ENCODE peak calls at places on chromosomes 11 and 22, in seven cellular contexts. P, O, Q, V, E, I and D are unnamed samples.

GRCh38 chr22:45430871-45431270 is 17.4 kb downstream of the RIBC2 start:
- DNase-seq in O (no peak), Q (no peak), E (no peak), V (no peak), I (no peak), P (no peak), D (no peak)

GRCh38 chr22:24482586-24482985 is 12.5 kb upstream of the UPB1 start:
- DNase-seq in P (no peak), I (peak; percentile 89), E (peak; percentile 31), Q (peak; percentile 61), V (no peak), O (no peak), D (peak; percentile 87)

GRCh38 chr11:77801477-77801876 is 19.0 kb downstream of the RSF1 start:
- DNase-seq in Q (no peak), E (peak; percentile 51), O (no peak), I (no peak), P (no peak), V (no peak), D (no peak)

GRCh38 chr11:35856756-35857155 is 87.1 kb upstream of the LDLRAD3 start:
- DNase-seq in V (no peak), I (no peak), E (no peak), O (no peak), Q (no peak), P (no peak), D (no peak)

GRCh38 chr11:43788394-43788793 is 92.2 kb upstream of the ALKBH3 start:
- DNase-seq in I (no peak), Q (no peak), V (peak; percentile 1), E (no peak), P (peak; percentile 57), O (no peak), D (no peak)

GRCh38 chr11:59556883-59557205 is 45.5 kb downstream of the OR4D9 start:
- DNase-seq in E (no peak), P (no peak), Q (no peak), I (peak; percentile 82), V (no peak), O (no peak), D (no peak)

GRCh38 chr11:65381721-65382035 is 768 bp downstream of the SLC25A45 start:
- DNase-seq in E (peak; percentile 94), V (no peak), I (peak; percentile 72), Q (no peak), O (no peak), P (no peak), D (peak; percentile 89)

GRCh38 chr11:36354221-36355003 is 58.3 kb downstream of the PRR5L start:
- DNase-seq in P (peak; percentile 8), I (peak; percentile 84), O (no peak), V (no peak), Q (no peak), E (peak; percentile 34), D (peak; percentile 65)

GRCh38 chr11:66868726-66869291 is 11.9 kb downstream of the LRFN4 start:
- DNase-seq in O (peak; percentile 72), E (peak; percentile 93), I (no peak), P (peak; percentile 83), V (peak; percentile 42), Q (no peak), D (peak; percentile 54)

GRCh38 chr11:123302751-123303195 is 107.7 kb upstream of the CLMP start:
- DNase-seq in P (no peak), Q (no peak), V (no peak), I (peak; percentile 88), O (no peak), E (peak; percentile 59), D (peak; percentile 49)

GRCh38 chr11:66317766-66318575 is 1.1 kb upstream of the CD248 start:
- DNase-seq in Q (no peak), P (peak; percentile 46), O (peak; percentile 60), I (peak; percentile 92), V (no peak), E (peak; percentile 80), D (peak; percentile 71)

GRCh38 chr22:33325232-33326004 is 267.2 kb upstream of the SYN3 start:
- DNase-seq in P (peak; percentile 27), Q (no peak), I (no peak), V (no peak), O (no peak), E (no peak), D (peak; percentile 21)

GRCh38 chr11:117696489-117696888 is 100.5 kb downstream of the DSCAML1 start:
- DNase-seq in Q (no peak), O (no peak), P (no peak), E (peak; percentile 71), V (no peak), I (no peak), D (no peak)

GRCh38 chr22:38792833-38793232 is 1.1 kb downstream of the DNAL4 start:
- DNase-seq in I (peak; percentile 59), O (no peak), E (no peak), P (no peak), V (no peak), Q (no peak), D (peak; percentile 72)

GRCh38 chr11:117691206-117691490 is 105.9 kb downstream of the DSCAML1 start:
- DNase-seq in P (no peak), I (no peak), Q (no peak), O (no peak), E (no peak), V (no peak), D (no peak)

GRCh38 chr11:8087185-8087584 is 6.2 kb downstream of the TUB start:
- DNase-seq in V (no peak), Q (no peak), O (no peak), P (no peak), E (peak; percentile 77), I (peak; percentile 30), D (no peak)

GRCh38 chr11:126318642-126319373 is 14.9 kb downstream of the DCPS start:
- DNase-seq in V (no peak), O (peak; percentile 41), E (no peak), P (no peak), I (peak; percentile 98), Q (no peak), D (peak; percentile 95)
- H3K4me3 ChIP-seq in V (no peak overlapping the region), O (no peak overlapping the region), E (no peak overlapping the region), P (no peak overlapping the region), I (peak overlapping the region; percentile 67), Q (no peak overlapping the region), D (no peak overlapping the region)

GRCh38 chr22:42440728-42441127 is 8.5 kb upstream of the NFAM1 start:
- DNase-seq in Q (no peak), E (no peak), P (no peak), O (no peak), I (no peak), V (no peak), D (no peak)

GRCh38 chr22:42438293-42438650 is 6.1 kb upstream of the NFAM1 start:
- DNase-seq in P (no peak), O (no peak), Q (no peak), E (peak; percentile 90), V (no peak), I (no peak), D (no peak)

GRCh38 chr22:42439021-42439420 is 6.8 kb upstream of the NFAM1 start:
- DNase-seq in E (no peak), P (no peak), V (no peak), I (no peak), O (no peak), Q (no peak), D (no peak)

GRCh38 chr22:42437488-42438292 is 5.5 kb upstream of the NFAM1 start:
- DNase-seq in V (peak; percentile 83), E (peak; percentile 84), Q (no peak), P (peak; percentile 84), I (peak; percentile 61), O (peak; percentile 82), D (no peak)

DNA sequence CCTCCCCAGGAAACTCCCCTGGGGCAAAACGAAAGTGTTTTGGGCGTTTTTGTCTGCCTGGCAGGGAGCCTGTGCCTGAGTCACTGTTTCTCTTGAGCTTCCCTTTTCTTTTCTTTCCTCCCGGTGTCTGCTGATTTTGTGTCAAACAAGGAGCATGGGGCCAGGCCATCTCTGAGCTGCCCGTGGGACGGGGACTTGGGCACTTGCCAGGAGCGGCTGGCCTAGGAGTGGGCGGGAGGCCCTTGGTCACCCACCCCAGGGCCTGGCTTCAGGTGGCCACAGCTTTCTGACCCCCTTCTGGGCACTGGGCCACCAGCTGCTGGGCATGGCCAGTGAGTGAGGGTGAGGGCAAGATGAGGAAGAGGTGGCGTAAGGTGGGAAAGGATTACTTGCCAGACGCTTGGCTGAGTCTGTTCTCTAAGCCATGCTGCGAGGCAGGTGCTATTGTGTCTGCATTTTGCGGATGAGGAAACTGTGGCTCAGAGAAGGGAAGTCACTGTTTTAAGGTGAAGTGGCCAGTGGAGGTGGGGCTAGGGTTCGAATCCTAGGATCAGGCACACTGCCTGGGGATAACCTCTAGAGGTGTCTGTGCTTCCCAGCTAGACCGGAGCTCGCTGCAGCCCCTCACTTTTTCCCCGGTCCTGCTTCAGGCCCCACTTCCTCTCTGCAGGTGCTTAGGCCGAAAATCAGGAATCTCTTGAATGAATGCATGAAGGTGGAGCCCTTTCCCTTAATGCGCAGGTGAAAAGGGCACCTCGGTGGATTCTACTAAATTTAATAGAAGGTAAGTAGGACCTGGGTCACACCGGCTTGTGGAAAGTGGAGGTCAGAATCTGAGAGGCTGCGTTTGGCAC is 7.8 kb upstream of the NFAM1 start:
- DNase-seq in E (peak; percentile 36), V (no peak), I (peak; percentile 61), Q (no peak), P (peak; percentile 30), O (no peak), D (no peak)
- H3K4me3 ChIP-seq in E (no peak overlapping the region), V (no peak overlapping the region), I (peak overlapping the region; percentile 40), Q (no peak overlapping the region), P (no peak overlapping the region), O (no peak overlapping the region), D (no peak overlapping the region)

DNA sequence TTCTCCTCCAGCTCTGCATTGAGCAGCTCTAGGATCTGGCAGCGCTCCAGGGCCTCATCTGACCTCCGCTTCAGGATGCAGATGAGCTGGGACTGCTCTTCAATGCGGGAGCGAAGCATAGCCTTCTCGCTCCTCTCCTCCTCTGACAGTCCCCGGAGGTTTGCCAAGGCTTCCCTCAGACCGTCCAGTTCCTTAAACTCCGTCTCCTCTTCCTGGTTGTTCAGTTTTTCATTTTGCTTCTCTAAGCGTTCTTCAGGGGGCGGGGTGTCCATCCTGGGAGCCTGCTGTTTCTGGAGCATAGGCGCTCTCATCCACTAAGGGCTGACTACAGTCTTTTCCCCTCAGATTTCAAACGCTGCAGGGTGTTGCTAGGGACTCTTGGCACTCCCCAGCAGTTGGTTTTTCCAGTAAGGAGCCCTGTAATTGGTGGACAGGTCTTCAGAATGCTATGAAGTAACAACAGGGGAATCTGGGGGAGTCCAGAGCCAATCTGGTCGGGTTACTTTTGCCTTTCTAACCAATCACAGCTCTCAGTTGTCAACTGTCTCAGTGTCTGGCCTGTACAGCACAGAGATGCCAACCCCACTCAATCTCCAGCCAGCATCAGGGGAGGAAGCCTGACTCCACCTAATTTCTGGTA is at the start of gene CCDC89:
- DNase-seq in Q (peak; percentile 90), E (peak; percentile 61), O (peak; percentile 52), P (peak; percentile 59), V (no peak), I (peak; percentile 98), D (peak; percentile 61)
- H3K4me3 ChIP-seq in Q (peak within 1 kb of the TSS; percentile 12), E (no peak within 1 kb of the TSS), O (no peak within 1 kb of the TSS), P (peak within 1 kb of the TSS; percentile 26), V (no peak within 1 kb of the TSS), I (peak within 1 kb of the TSS; percentile 76), D (no peak within 1 kb of the TSS)

DNA sequence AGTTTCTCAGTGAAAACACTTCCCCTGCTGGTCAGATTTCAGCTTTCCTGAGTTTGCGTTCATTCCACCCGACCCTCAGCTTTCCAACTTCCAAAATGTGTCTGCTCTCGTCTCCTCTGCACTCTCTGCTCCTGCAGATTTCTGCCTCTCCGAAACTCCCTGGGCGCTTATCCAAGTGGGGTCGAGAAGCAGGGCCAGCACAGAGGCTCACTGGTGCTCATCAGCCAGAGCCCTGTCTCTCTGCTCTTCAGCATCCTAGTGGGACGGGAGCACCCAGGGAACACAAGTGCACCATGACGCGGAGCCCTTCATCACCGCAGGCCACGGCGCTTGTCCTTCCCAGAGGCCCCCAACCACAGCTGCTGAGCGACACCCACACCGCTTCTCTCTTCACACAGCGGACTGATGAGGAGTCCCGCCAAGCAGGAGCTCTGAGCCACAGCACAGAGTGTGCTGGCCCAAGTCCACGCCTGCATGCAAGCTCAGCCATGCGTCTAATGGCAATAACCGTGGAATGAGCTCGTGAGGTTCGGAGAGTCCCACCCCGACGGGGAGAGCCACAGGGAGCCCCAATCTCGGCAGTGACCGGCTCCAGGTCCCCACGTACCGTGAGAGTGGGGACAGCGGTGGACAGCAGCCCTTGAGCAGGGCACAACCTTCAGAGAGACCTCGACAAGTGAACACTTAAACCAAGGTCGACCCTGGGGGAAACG is 27.9 kb upstream of the MOB2 start:
- DNase-seq in I (no peak), Q (no peak), V (no peak), P (no peak), E (no peak), O (no peak), D (no peak)
- H3K4me3 ChIP-seq in I (no peak overlapping the region), Q (no peak overlapping the region), V (no peak overlapping the region), P (no peak overlapping the region), E (no peak overlapping the region), O (no peak overlapping the region), D (no peak overlapping the region)